ENCODE peak calls at places on chromosomes 7 and 10, in six cellular contexts. O, J, V, F, C and Y are unnamed samples.

GRCh38 chr7:42238709-42239395 is 1.8 kb upstream of the GLI3 start:
- DNase-seq in O (no peak), J (no peak), V (no peak), F (no peak), C (peak; percentile 67), Y (no peak)

GRCh38 chr7:45663965-45664623 is 89.9 kb downstream of the ADCY1 start:
- DNase-seq in O (no peak), J (no peak), V (no peak), F (no peak), C (peak; percentile 26), Y (peak; percentile 64)

GRCh38 chr10:2933041-2933440 is 134.3 kb upstream of the PFKP start:
- DNase-seq in O (no peak), J (no peak), V (no peak), F (no peak), C (no peak), Y (peak; percentile 72)

GRCh38 chr10:52768114-52768532 is 4.5 kb downstream of the MBL2 start:
- DNase-seq in O (no peak), J (no peak), V (no peak), F (no peak), C (no peak), Y (peak; percentile 81)

GRCh38 chr10:117112220-117112619 is 25.9 kb downstream of the VAX1 start:
- DNase-seq in O (no peak), J (peak; percentile 48), V (no peak), F (no peak), C (peak; percentile 43), Y (no peak)

GRCh38 chr10:8767616-8768015 is 713.1 kb downstream of the GATA3 start:
- DNase-seq in O (no peak), J (no peak), V (no peak), F (no peak), C (no peak), Y (no peak)

GRCh38 chr7:23333671-23334246 is 34.6 kb downstream of the MALSU1 start:
- DNase-seq in O (no peak), J (no peak), V (no peak), F (no peak), C (no peak), Y (no peak)

GRCh38 chr7:155998328-155998691 is 186.0 kb upstream of the SHH start:
- DNase-seq in O (no peak), J (no peak), V (no peak), F (no peak), C (peak; percentile 31), Y (peak; percentile 72)

GRCh38 chr7:28953628-28954027 is 4.5 kb downstream of the TRIL start:
- DNase-seq in O (no peak), J (no peak), V (no peak), F (no peak), C (no peak), Y (no peak)

GRCh38 chr7:66213637-66214036 is 8.5 kb downstream of the TPST1 start:
- DNase-seq in O (no peak), J (no peak), V (no peak), F (no peak), C (no peak), Y (no peak)

GRCh38 chr7:4239991-4240812 is 441.9 kb upstream of the FOXK1 start:
- DNase-seq in O (no peak), J (no peak), V (no peak), F (no peak), C (no peak), Y (no peak)

GRCh38 chr7:20794676-20795075 is 8.0 kb upstream of the SP8 start:
- DNase-seq in O (no peak), J (no peak), V (no peak), F (no peak), C (peak; percentile 66), Y (no peak)

GRCh38 chr7:20791523-20791879 is 4.8 kb upstream of the SP8 start:
- DNase-seq in O (no peak), J (no peak), V (no peak), F (no peak), C (no peak), Y (no peak)

GRCh38 chr7:20795361-20795760 is 8.7 kb upstream of the SP8 start:
- DNase-seq in O (no peak), J (no peak), V (no peak), F (no peak), C (peak; percentile 58), Y (no peak)

GRCh38 chr7:20793686-20794394 is 7.2 kb upstream of the SP8 start:
- DNase-seq in O (no peak), J (no peak), V (no peak), F (no peak), C (peak; percentile 69), Y (no peak)

GRCh38 chr7:20793258-20793657 is 6.6 kb upstream of the SP8 start:
- DNase-seq in O (peak; percentile 94), J (no peak), V (no peak), F (no peak), C (peak; percentile 59), Y (no peak)
- H3K4me3 ChIP-seq in O (no peak overlapping the region), J (no peak overlapping the region), V (no peak overlapping the region), F (no peak overlapping the region), C (peak overlapping the region; percentile 67), Y (no peak overlapping the region)

DNA sequence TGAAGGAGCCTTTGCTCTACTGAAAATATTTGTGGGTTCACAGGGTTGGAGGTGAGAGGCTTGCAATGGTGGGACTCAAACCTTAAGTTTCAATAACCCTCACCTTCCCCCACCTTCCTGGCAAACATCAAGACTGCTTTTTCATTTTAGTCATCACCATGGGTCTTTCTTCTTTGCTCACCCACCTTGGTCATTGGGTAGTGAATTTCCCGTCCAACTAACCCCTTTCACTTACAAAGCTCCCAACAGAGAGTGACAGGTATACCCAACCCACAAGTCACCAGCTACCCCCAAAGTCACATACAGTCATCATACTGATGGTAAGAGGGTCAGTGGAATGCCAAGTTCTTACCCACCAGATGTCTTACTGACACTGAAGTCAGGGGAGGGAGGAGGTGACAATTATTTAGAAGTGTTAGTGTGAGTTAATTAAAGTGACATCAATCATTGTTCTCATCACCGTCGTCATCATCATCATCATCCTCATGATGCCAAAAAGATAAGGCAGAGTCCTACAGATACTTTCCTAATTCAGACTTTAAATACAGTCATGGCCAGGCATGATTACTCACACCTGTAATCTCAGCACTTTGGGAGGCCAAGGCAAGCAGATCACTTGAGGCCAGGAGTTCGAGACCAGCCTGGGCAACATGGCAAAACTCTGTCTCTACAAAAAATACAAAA is 49.0 kb downstream of the PIK3AP1 start:
- DNase-seq in O (no peak), J (no peak), V (no peak), F (no peak), C (no peak), Y (no peak)
- H3K4me1 ChIP-seq in O (peaks cover 3% of the 10 kb centered on the region), J (peaks cover 91% of the 10 kb centered on the region), V (peaks cover 69% of the 10 kb centered on the region), F (peaks cover 2% of the 10 kb centered on the region), C (peaks cover 14% of the 10 kb centered on the region), Y (no peaks in the 10 kb centered on the region)

GRCh38 chr10:21458496-21458895 is 67.0 kb downstream of the SKIDA1 start:
- DNase-seq in O (no peak), J (no peak), V (no peak), F (no peak), C (no peak), Y (no peak)
- H3K4me3 ChIP-seq in O (no peak overlapping the region), J (no peak overlapping the region), V (no peak overlapping the region), F (no peak overlapping the region), C (no peak overlapping the region), Y (no peak overlapping the region)

DNA sequence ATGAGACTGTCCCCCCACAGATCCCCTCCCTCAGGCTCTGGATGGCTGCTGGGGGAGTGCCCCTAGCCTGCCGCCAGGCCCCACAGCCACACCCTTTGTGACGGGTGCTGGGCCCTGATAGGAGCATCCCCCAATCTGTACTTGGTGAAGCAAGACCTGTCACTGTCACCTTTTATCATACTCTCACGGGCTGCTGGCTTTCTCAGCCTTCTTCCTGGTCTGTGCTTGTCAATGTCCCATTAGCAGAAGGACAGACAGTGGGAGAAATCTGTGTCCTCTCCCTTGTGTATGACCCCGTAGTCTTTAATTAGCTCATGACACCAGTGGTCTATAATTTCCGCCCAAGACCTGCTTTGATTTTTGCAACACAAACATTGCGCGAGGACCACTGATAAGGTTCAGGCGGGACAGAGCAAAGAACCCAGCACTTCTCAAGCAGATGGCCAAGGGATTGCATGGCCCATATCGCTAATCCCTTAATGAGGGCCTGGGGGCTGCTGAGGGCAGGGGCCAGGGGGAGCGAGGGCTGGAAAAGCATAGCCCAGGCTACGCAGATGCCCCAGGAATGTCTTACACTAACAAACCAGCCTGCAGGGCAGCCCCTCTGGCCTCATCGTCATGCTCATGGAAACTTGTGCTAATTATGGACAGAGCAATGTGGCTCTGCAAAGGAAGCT is 127.8 kb downstream of the PTPN20 start:
- DNase-seq in O (no peak), J (no peak), V (peak; percentile 32), F (peak; percentile 8), C (no peak), Y (no peak)
- H3K4me1 ChIP-seq in O (peaks cover 8% of the 10 kb centered on the region), J (no peaks in the 10 kb centered on the region), V (no peaks in the 10 kb centered on the region), F (no peaks in the 10 kb centered on the region), C (no peaks in the 10 kb centered on the region), Y (no peaks in the 10 kb centered on the region)